ENCODE peak calls at places on chromosomes 13 and 19, in six cellular contexts. One of them, this sample, is unnamed.

GRCh38 chr19:5193192-5193591 is 147.4 kb downstream of the PTPRS start:
- DNase-seq in upper lobe of right lung: no peak
- DNase-seq in esophagus squamous epithelium: no peak
- DNase-seq in AG04449: no peak
- DNase-seq in GM23338: peak; percentile 80
- DNase-seq in transverse colon: no peak
- DNase-seq in this sample: no peak

GRCh38 chr19:19236173-19236572 is 24.4 kb downstream of the NCAN start:
- DNase-seq in upper lobe of right lung: no peak
- DNase-seq in esophagus squamous epithelium: no peak
- DNase-seq in AG04449: no peak
- DNase-seq in GM23338: no peak
- DNase-seq in transverse colon: no peak
- DNase-seq in this sample: no peak

GRCh38 chr13:92265408-92265807 is 867.0 kb downstream of the GPC5 start:
- DNase-seq in upper lobe of right lung: no peak
- DNase-seq in esophagus squamous epithelium: no peak
- DNase-seq in AG04449: no peak
- DNase-seq in GM23338: no peak
- DNase-seq in transverse colon: no peak
- DNase-seq in this sample: no peak

GRCh38 chr13:80527400-80527799 is 186.5 kb upstream of the SPRY2 start:
- DNase-seq in upper lobe of right lung: no peak
- DNase-seq in esophagus squamous epithelium: no peak
- DNase-seq in AG04449: no peak
- DNase-seq in GM23338: no peak
- DNase-seq in transverse colon: no peak
- DNase-seq in this sample: no peak

GRCh38 chr13:60572003-60572792 is 175.2 kb downstream of the TDRD3 start:
- DNase-seq in upper lobe of right lung: no peak
- DNase-seq in esophagus squamous epithelium: no peak
- DNase-seq in AG04449: peak; percentile 5
- DNase-seq in GM23338: peak; percentile 61
- DNase-seq in transverse colon: no peak
- DNase-seq in this sample: peak; percentile 25

GRCh38 chr13:25538276-25538675 is 166.5 kb downstream of the ATP8A2 start:
- DNase-seq in upper lobe of right lung: no peak
- DNase-seq in esophagus squamous epithelium: no peak
- DNase-seq in AG04449: no peak
- DNase-seq in GM23338: no peak
- DNase-seq in transverse colon: no peak
- DNase-seq in this sample: no peak

GRCh38 chr19:18776736-18777135 is 14.4 kb downstream of the COMP start:
- DNase-seq in upper lobe of right lung: no peak
- DNase-seq in esophagus squamous epithelium: no peak
- DNase-seq in AG04449: no peak
- DNase-seq in GM23338: no peak
- DNase-seq in transverse colon: no peak
- DNase-seq in this sample: no peak

GRCh38 chr19:35901055-35901644 is 810 bp upstream of the NFKBID start:
- DNase-seq in upper lobe of right lung: no peak
- DNase-seq in esophagus squamous epithelium: no peak
- DNase-seq in AG04449: peak; percentile 9
- DNase-seq in GM23338: peak; percentile 21
- DNase-seq in transverse colon: no peak
- DNase-seq in this sample: no peak

GRCh38 chr13:114202581-114202980 is 23.5 kb downstream of the CFAP97D2 start:
- DNase-seq in upper lobe of right lung: no peak
- DNase-seq in esophagus squamous epithelium: no peak
- DNase-seq in AG04449: no peak
- DNase-seq in GM23338: no peak
- DNase-seq in transverse colon: no peak
- DNase-seq in this sample: no peak

GRCh38 chr13:51425410-51426042 is 27.3 kb downstream of the INTS6 start:
- DNase-seq in upper lobe of right lung: no peak
- DNase-seq in esophagus squamous epithelium: no peak
- DNase-seq in AG04449: peak; percentile 10
- DNase-seq in GM23338: peak; percentile 25
- DNase-seq in transverse colon: no peak
- DNase-seq in this sample: peak; percentile 17

GRCh38 chr19:11166281-11167142 is 10.9 kb upstream of the SPC24 start:
- DNase-seq in upper lobe of right lung: no peak
- DNase-seq in esophagus squamous epithelium: no peak
- DNase-seq in AG04449: no peak
- DNase-seq in GM23338: no peak
- DNase-seq in transverse colon: no peak
- DNase-seq in this sample: peak; percentile 77

DNA sequence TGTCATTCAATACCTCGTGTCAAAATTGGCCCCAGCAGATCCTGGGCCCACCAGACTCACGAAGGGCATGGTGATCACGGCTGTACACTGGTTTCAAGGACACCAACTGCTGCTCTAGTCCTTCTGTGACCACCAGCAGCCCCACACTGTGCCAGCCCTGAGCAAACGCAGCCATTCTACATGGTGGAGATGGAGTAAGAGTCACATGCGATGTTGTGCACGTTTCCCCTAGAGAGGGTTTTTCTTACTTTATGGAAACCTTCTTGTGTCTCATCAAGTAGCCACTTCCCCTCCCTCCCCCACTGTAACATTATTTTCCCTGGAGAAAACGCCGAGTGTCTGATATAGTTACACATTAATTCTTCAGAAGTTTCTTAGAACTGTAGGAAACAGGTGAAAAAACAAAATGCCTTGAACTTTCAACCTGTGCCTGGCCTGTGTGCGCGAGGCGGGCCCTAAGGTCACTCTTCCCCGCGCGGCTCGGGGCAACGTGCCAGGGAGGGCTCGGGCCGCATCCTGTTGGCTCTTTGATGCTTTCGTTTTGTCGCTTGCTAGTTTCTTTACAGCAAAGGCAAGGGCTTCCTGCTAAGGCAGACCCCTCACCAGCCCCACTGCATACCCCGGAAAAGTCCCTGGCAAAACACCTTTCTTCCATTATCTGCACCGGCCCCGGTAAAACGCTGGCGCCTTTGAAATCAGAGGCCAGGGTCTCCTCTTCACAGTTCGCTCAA is 44.6 kb downstream of the GGACT start:
- DNase-seq in upper lobe of right lung: no peak
- DNase-seq in esophagus squamous epithelium: no peak
- DNase-seq in AG04449: no peak
- DNase-seq in GM23338: no peak
- DNase-seq in transverse colon: no peak
- DNase-seq in this sample: no peak
- H3K4me3 ChIP-seq in upper lobe of right lung: peak overlapping the region; percentile 2
- H3K4me3 ChIP-seq in esophagus squamous epithelium: no peak overlapping the region
- H3K4me3 ChIP-seq in AG04449: no peak overlapping the region
- H3K4me3 ChIP-seq in GM23338: no peak overlapping the region
- H3K4me3 ChIP-seq in transverse colon: no peak overlapping the region
- H3K4me3 ChIP-seq in this sample: no peak overlapping the region

GRCh38 chr13:79501538-79502232 is 20.7 kb downstream of the NDFIP2 start:
- DNase-seq in upper lobe of right lung: no peak
- DNase-seq in esophagus squamous epithelium: no peak
- DNase-seq in AG04449: no peak
- DNase-seq in GM23338: no peak
- DNase-seq in transverse colon: no peak
- DNase-seq in this sample: no peak

GRCh38 chr13:79497852-79498251 is 16.9 kb downstream of the NDFIP2 start:
- DNase-seq in upper lobe of right lung: no peak
- DNase-seq in esophagus squamous epithelium: no peak
- DNase-seq in AG04449: no peak
- DNase-seq in GM23338: no peak
- DNase-seq in transverse colon: no peak
- DNase-seq in this sample: no peak

GRCh38 chr13:79503473-79504017 is 22.6 kb downstream of the NDFIP2 start:
- DNase-seq in upper lobe of right lung: no peak
- DNase-seq in esophagus squamous epithelium: no peak
- DNase-seq in AG04449: no peak
- DNase-seq in GM23338: no peak
- DNase-seq in transverse colon: no peak
- DNase-seq in this sample: no peak

GRCh38 chr13:79500829-79501228 is 19.9 kb downstream of the NDFIP2 start:
- DNase-seq in upper lobe of right lung: no peak
- DNase-seq in esophagus squamous epithelium: no peak
- DNase-seq in AG04449: no peak
- DNase-seq in GM23338: no peak
- DNase-seq in transverse colon: no peak
- DNase-seq in this sample: no peak

DNA sequence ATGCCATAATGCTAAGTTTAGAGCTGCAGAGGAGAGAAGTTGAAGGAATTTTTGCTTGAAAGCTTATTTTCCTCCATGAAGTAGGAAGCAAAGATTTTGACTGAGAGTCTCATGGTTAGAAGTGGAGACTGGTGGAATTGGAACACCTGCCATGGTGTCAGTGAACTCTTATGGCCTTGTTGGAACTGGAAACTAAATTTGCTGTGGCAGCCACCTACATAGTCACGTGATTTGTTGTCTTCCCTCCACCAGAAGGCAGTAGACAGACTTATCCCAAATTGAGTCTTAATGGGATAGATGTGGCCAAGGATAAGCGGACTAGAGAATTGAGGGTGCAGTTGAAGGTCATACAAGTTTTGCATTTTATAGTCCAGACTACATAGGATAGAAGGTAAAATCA is 22.1 kb downstream of the NDFIP2 start:
- DNase-seq in upper lobe of right lung: no peak
- DNase-seq in esophagus squamous epithelium: no peak
- DNase-seq in AG04449: no peak
- DNase-seq in GM23338: peak; percentile 6
- DNase-seq in transverse colon: no peak
- DNase-seq in this sample: no peak
- TF ChIP-seq CTCF in upper lobe of right lung: no peak
- TF ChIP-seq CTCF in esophagus squamous epithelium: no peak
- TF ChIP-seq CTCF in AG04449: no peak
- TF ChIP-seq CTCF in GM23338: no peak
- TF ChIP-seq CTCF in transverse colon: no peak
- TF ChIP-seq CTCF in this sample: no peak

GRCh38 chr13:107937841-107938240 is 277.5 kb downstream of the LIG4 start:
- DNase-seq in upper lobe of right lung: no peak
- DNase-seq in esophagus squamous epithelium: no peak
- DNase-seq in AG04449: no peak
- DNase-seq in GM23338: no peak
- DNase-seq in transverse colon: no peak
- DNase-seq in this sample: no peak
- H3K4me3 ChIP-seq in upper lobe of right lung: no peak overlapping the region
- H3K4me3 ChIP-seq in esophagus squamous epithelium: no peak overlapping the region
- H3K4me3 ChIP-seq in AG04449: no peak overlapping the region
- H3K4me3 ChIP-seq in GM23338: no peak overlapping the region
- H3K4me3 ChIP-seq in transverse colon: no peak overlapping the region
- H3K4me3 ChIP-seq in this sample: no peak overlapping the region

DNA sequence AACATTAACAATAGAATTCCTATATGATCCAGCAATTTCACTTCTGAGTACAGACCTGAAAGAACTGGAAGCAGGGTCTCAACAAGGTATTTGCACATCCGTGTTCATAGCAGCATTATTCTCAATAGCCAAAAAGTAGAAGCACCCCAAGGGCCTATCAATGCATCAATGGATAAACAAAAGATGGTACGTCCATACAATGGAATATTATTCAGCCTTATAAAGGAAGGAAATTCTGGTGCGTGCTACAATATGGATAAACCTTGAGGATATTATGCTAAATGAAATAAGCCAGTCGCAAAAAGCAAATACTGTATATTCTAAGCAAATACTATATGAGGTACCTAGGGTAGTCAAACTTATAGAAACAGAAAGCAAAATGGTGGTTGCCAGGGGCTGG is 30.8 kb upstream of the CEBPA start:
- DNase-seq in upper lobe of right lung: no peak
- DNase-seq in esophagus squamous epithelium: no peak
- DNase-seq in AG04449: no peak
- DNase-seq in GM23338: no peak
- DNase-seq in transverse colon: no peak
- DNase-seq in this sample: no peak
- TF ChIP-seq CTCF in upper lobe of right lung: no peak
- TF ChIP-seq CTCF in esophagus squamous epithelium: no peak
- TF ChIP-seq CTCF in AG04449: no peak
- TF ChIP-seq CTCF in GM23338: no peak
- TF ChIP-seq CTCF in transverse colon: no peak
- TF ChIP-seq CTCF in this sample: no peak

DNA sequence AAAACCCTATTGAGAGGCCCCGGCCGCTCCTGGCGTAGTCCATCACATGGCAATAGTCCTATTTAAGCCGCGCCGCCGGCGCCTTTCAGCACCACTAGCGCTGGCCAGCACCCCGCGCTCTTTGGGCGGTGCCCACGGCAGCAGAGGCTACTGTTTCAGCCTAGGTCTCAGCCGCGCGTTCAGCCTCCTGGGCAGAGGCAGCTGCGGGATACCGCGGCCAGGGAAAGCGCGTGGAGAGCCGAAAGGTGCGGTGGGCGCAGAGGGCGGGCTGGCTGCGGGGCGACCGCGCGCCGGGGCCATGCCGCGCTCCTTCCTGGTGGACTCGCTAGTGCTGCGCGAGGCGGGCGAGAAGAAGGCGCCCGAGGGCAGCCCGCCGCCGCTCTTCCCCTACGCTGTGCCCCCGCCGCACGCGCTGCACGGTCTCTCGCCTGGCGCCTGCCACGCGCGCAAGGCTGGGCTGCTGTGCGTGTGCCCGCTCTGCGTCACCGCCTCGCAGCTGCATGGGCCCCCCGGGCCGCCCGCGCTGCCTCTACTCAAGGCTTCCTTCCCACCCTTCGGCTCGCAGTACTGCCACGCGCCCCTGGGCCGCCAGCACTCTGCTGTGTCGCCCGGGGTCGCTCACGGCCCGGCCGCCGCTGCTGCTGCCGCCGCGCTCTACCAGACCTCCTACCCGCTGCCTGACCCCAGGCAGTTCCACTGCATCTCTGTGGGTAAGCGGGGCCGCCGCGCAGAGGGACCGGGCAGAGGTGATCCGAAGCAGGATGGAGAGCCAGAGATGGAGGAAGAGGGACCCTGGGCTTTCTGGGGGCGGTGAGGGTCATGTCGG is at the start of gene GSX1:
- DNase-seq in upper lobe of right lung: peak; percentile 86
- DNase-seq in esophagus squamous epithelium: no peak
- DNase-seq in AG04449: no peak
- DNase-seq in GM23338: peak; percentile 95
- DNase-seq in transverse colon: peak; percentile 52
- DNase-seq in this sample: peak; percentile 11
- H3K4me3 ChIP-seq in upper lobe of right lung: peak within 1 kb of the TSS; percentile 42
- H3K4me3 ChIP-seq in esophagus squamous epithelium: peak within 1 kb of the TSS; percentile 22
- H3K4me3 ChIP-seq in AG04449: peak within 1 kb of the TSS; percentile 29
- H3K4me3 ChIP-seq in GM23338: peak within 1 kb of the TSS; percentile 47
- H3K4me3 ChIP-seq in transverse colon: peak within 1 kb of the TSS; percentile 40
- H3K4me3 ChIP-seq in this sample: peak within 1 kb of the TSS; percentile 15

DNA sequence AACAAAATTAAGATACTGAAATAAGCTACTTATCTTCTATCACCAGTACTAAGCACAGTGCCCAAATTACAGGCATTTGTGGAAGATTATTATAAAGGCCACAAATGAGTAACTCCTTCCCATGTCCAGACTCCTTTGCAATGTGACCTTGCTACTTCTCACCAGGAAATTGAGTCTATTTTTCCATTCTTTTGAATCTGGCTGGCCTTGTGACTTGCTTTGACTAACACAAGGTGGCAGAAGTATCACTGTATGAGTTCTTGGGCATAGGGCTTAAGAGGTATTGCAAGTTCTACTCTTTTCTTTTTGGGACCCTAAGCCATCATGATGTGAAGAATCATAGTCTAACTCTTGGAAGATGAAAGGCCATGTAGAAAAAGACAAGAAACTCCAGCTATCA is 49.9 kb downstream of the UGGT2 start:
- DNase-seq in upper lobe of right lung: no peak
- DNase-seq in esophagus squamous epithelium: no peak
- DNase-seq in AG04449: no peak
- DNase-seq in GM23338: peak; percentile 53
- DNase-seq in transverse colon: no peak
- DNase-seq in this sample: no peak
- TF ChIP-seq CTCF in upper lobe of right lung: no peak
- TF ChIP-seq CTCF in esophagus squamous epithelium: no peak
- TF ChIP-seq CTCF in AG04449: no peak
- TF ChIP-seq CTCF in GM23338: peak; percentile 52
- TF ChIP-seq CTCF in transverse colon: no peak
- TF ChIP-seq CTCF in this sample: no peak

GRCh38 chr19:55460670-55461258 is 678 bp downstream of the ISOC2 start:
- DNase-seq in upper lobe of right lung: peak; percentile 84
- DNase-seq in esophagus squamous epithelium: no peak
- DNase-seq in AG04449: no peak
- DNase-seq in GM23338: peak; percentile 97
- DNase-seq in transverse colon: peak; percentile 86
- DNase-seq in this sample: peak; percentile 52
- H3K4me3 ChIP-seq in upper lobe of right lung: peak overlapping the region; percentile 73
- H3K4me3 ChIP-seq in esophagus squamous epithelium: peak overlapping the region; percentile 48
- H3K4me3 ChIP-seq in AG04449: peak overlapping the region; percentile 98
- H3K4me3 ChIP-seq in GM23338: peak overlapping the region; percentile 66
- H3K4me3 ChIP-seq in transverse colon: peak overlapping the region; percentile 97
- H3K4me3 ChIP-seq in this sample: peak overlapping the region; percentile 93

This sample was measured in AG09309.